ENCODE peak calls at places on chromosomes 3 and 15, in six cellular contexts. One of them, this sample, is unnamed.

GRCh38 chr3:11335056-11335608 is 62.9 kb downstream of the ATG7 start:
- DNase-seq in fibroblast of mammary gland: peak; percentile 86
- DNase-seq in PC-3: peak; percentile 86
- DNase-seq in H7: peak; percentile 42
- DNase-seq in CD8-positive, alpha-beta T cell: peak; percentile 25
- DNase-seq in CD8-positive, alpha-beta memory T cell: no peak
- DNase-seq in this sample: no peak

GRCh38 chr3:60140160-60140559 is 1090.3 kb upstream of the CFAP20DC start:
- DNase-seq in PC-3: no peak
- DNase-seq in CD8-positive, alpha-beta memory T cell: no peak
- DNase-seq in H7: no peak
- DNase-seq in CD8-positive, alpha-beta T cell: no peak
- DNase-seq in fibroblast of mammary gland: no peak
- DNase-seq in this sample: no peak

GRCh38 chr15:40930430-40931299 is 1.5 kb downstream of the DLL4 start:
- DNase-seq in fibroblast of mammary gland: no peak
- DNase-seq in H7: peak; percentile 95
- DNase-seq in CD8-positive, alpha-beta T cell: peak; percentile 61
- DNase-seq in PC-3: peak; percentile 73
- DNase-seq in CD8-positive, alpha-beta memory T cell: no peak
- DNase-seq in this sample: no peak

GRCh38 chr3:48655586-48655985 is 7.1 kb downstream of the CELSR3 start:
- DNase-seq in PC-3: no peak
- DNase-seq in H7: no peak
- DNase-seq in CD8-positive, alpha-beta memory T cell: peak; percentile 44
- DNase-seq in fibroblast of mammary gland: no peak
- DNase-seq in CD8-positive, alpha-beta T cell: peak; percentile 49
- DNase-seq in this sample: no peak

GRCh38 chr15:91345761-91346160 is 245.7 kb downstream of the SV2B start:
- DNase-seq in CD8-positive, alpha-beta T cell: no peak
- DNase-seq in PC-3: no peak
- DNase-seq in H7: no peak
- DNase-seq in CD8-positive, alpha-beta memory T cell: no peak
- DNase-seq in fibroblast of mammary gland: no peak
- DNase-seq in this sample: no peak

GRCh38 chr15:29638781-29639180 is 183.5 kb downstream of the TJP1 start:
- DNase-seq in H7: no peak
- DNase-seq in PC-3: peak; percentile 68
- DNase-seq in fibroblast of mammary gland: peak; percentile 1
- DNase-seq in CD8-positive, alpha-beta T cell: no peak
- DNase-seq in CD8-positive, alpha-beta memory T cell: no peak
- DNase-seq in this sample: no peak

GRCh38 chr3:46693897-46694235 is 387 bp upstream of the ALS2CL start:
- DNase-seq in CD8-positive, alpha-beta memory T cell: no peak
- DNase-seq in H7: no peak
- DNase-seq in PC-3: no peak
- DNase-seq in fibroblast of mammary gland: peak; percentile 12
- DNase-seq in CD8-positive, alpha-beta T cell: peak; percentile 55
- DNase-seq in this sample: no peak

GRCh38 chr3:153350420-153350819 is 188.4 kb downstream of the RAP2B start:
- DNase-seq in CD8-positive, alpha-beta T cell: no peak
- DNase-seq in CD8-positive, alpha-beta memory T cell: no peak
- DNase-seq in H7: no peak
- DNase-seq in PC-3: peak; percentile 92
- DNase-seq in fibroblast of mammary gland: peak; percentile 36
- DNase-seq in this sample: no peak

GRCh38 chr3:39941941-39942340 is 132.5 kb downstream of the MYRIP start:
- DNase-seq in CD8-positive, alpha-beta memory T cell: no peak
- DNase-seq in CD8-positive, alpha-beta T cell: no peak
- DNase-seq in fibroblast of mammary gland: no peak
- DNase-seq in PC-3: no peak
- DNase-seq in H7: no peak
- DNase-seq in this sample: no peak

GRCh38 chr3:113914646-113915045 is 33.2 kb upstream of the ZDHHC23 start:
- DNase-seq in fibroblast of mammary gland: peak; percentile 70
- DNase-seq in PC-3: no peak
- DNase-seq in CD8-positive, alpha-beta T cell: no peak
- DNase-seq in CD8-positive, alpha-beta memory T cell: no peak
- DNase-seq in H7: no peak
- DNase-seq in this sample: no peak

GRCh38 chr3:71701251-71701650 is 24.0 kb downstream of the EIF4E3 start:
- DNase-seq in CD8-positive, alpha-beta memory T cell: no peak
- DNase-seq in fibroblast of mammary gland: no peak
- DNase-seq in H7: no peak
- DNase-seq in CD8-positive, alpha-beta T cell: no peak
- DNase-seq in PC-3: no peak
- DNase-seq in this sample: no peak

GRCh38 chr3:64530434-64531049 is 157.3 kb downstream of the ADAMTS9 start:
- DNase-seq in CD8-positive, alpha-beta memory T cell: no peak
- DNase-seq in H7: peak; percentile 59
- DNase-seq in PC-3: peak; percentile 62
- DNase-seq in fibroblast of mammary gland: peak; percentile 62
- DNase-seq in CD8-positive, alpha-beta T cell: no peak
- DNase-seq in this sample: no peak

GRCh38 chr15:40302981-40303380 is 4.8 kb downstream of the PLCB2 start:
- DNase-seq in fibroblast of mammary gland: no peak
- DNase-seq in PC-3: no peak
- DNase-seq in CD8-positive, alpha-beta memory T cell: no peak
- DNase-seq in CD8-positive, alpha-beta T cell: no peak
- DNase-seq in H7: no peak
- DNase-seq in this sample: no peak

GRCh38 chr3:60414047-60414446 is 837.2 kb downstream of the FHIT start:
- DNase-seq in CD8-positive, alpha-beta memory T cell: no peak
- DNase-seq in PC-3: no peak
- DNase-seq in H7: no peak
- DNase-seq in CD8-positive, alpha-beta T cell: no peak
- DNase-seq in fibroblast of mammary gland: no peak
- DNase-seq in this sample: no peak

GRCh38 chr15:59299919-59300617 is 72.6 kb downstream of the MYO1E start:
- DNase-seq in fibroblast of mammary gland: peak; percentile 100
- DNase-seq in H7: no peak
- DNase-seq in CD8-positive, alpha-beta memory T cell: peak; percentile 52
- DNase-seq in CD8-positive, alpha-beta T cell: peak; percentile 59
- DNase-seq in PC-3: peak; percentile 96
- DNase-seq in this sample: peak; percentile 86

GRCh38 chr3:195885036-195885871 is 23.1 kb downstream of the TNK2 start:
- DNase-seq in fibroblast of mammary gland: no peak
- DNase-seq in CD8-positive, alpha-beta T cell: no peak
- DNase-seq in PC-3: no peak
- DNase-seq in H7: no peak
- DNase-seq in CD8-positive, alpha-beta memory T cell: no peak
- DNase-seq in this sample: no peak

GRCh38 chr3:52380023-52380422 is 63.9 kb downstream of the DNAH1 start:
- DNase-seq in fibroblast of mammary gland: no peak
- DNase-seq in PC-3: no peak
- DNase-seq in CD8-positive, alpha-beta T cell: no peak
- DNase-seq in CD8-positive, alpha-beta memory T cell: no peak
- DNase-seq in H7: no peak
- DNase-seq in this sample: no peak

GRCh38 chr3:73955671-73956070 is 330.9 kb upstream of the PDZRN3 start:
- DNase-seq in CD8-positive, alpha-beta T cell: no peak
- DNase-seq in H7: no peak
- DNase-seq in PC-3: no peak
- DNase-seq in CD8-positive, alpha-beta memory T cell: no peak
- DNase-seq in fibroblast of mammary gland: no peak
- DNase-seq in this sample: no peak

GRCh38 chr3:142858043-142858442 is 30.8 kb downstream of the PCOLCE2 start:
- DNase-seq in CD8-positive, alpha-beta memory T cell: no peak
- DNase-seq in CD8-positive, alpha-beta T cell: no peak
- DNase-seq in fibroblast of mammary gland: no peak
- DNase-seq in H7: no peak
- DNase-seq in PC-3: no peak
- DNase-seq in this sample: no peak

GRCh38 chr3:39506863-39507262 is 39.4 kb downstream of the MOBP start:
- DNase-seq in CD8-positive, alpha-beta T cell: no peak
- DNase-seq in CD8-positive, alpha-beta memory T cell: no peak
- DNase-seq in fibroblast of mammary gland: peak; percentile 66
- DNase-seq in H7: no peak
- DNase-seq in PC-3: no peak
- DNase-seq in this sample: no peak

GRCh38 chr3:133570139-133570936 is 3.1 kb upstream of the CDV3 start:
- DNase-seq in CD8-positive, alpha-beta memory T cell: no peak
- DNase-seq in fibroblast of mammary gland: peak; percentile 55
- DNase-seq in H7: no peak
- DNase-seq in PC-3: peak; percentile 84
- DNase-seq in CD8-positive, alpha-beta T cell: no peak
- DNase-seq in this sample: no peak

GRCh38 chr3:108450444-108450843 is 60.0 kb downstream of the MYH15 start:
- DNase-seq in CD8-positive, alpha-beta T cell: no peak
- DNase-seq in H7: no peak
- DNase-seq in fibroblast of mammary gland: no peak
- DNase-seq in CD8-positive, alpha-beta memory T cell: no peak
- DNase-seq in PC-3: no peak
- DNase-seq in this sample: no peak

GRCh38 chr3:42652611-42653302 is 740 bp upstream of the ZBTB47 start:
- DNase-seq in PC-3: peak; percentile 90
- DNase-seq in H7: peak; percentile 50
- DNase-seq in CD8-positive, alpha-beta T cell: no peak
- DNase-seq in CD8-positive, alpha-beta memory T cell: no peak
- DNase-seq in fibroblast of mammary gland: peak; percentile 84
- DNase-seq in this sample: peak; percentile 11